ENCODE peak calls at places on chromosomes 3 and 15, in six cellular contexts. A is body of pancreas, D is tibial nerve, Y is A549, M is HepG2, I is transverse colon. P is an unnamed sample.
A peak's percentile ranks its signal among the peaks of the same experiment; 100 is the strongest.

GRCh38 chr3:55795736-55796135 is 308.6 kb upstream of the WNT5A start:
- DNase-seq in A (no peak), D (no peak), Y (no peak), M (peak; percentile 22), I (no peak), P (no peak)

GRCh38 chr3:13452490-13453335 is 27.4 kb upstream of the HDAC11 start:
- DNase-seq in A (peak; percentile 61), D (no peak), Y (peak; percentile 55), M (peak; percentile 63), I (peak; percentile 24), P (peak; percentile 33)

GRCh38 chr3:8212794-8213193 is 288.8 kb upstream of the LMCD1 start:
- DNase-seq in A (no peak), D (no peak), Y (no peak), M (no peak), I (no peak), P (no peak)

GRCh38 chr3:134392336-134392983 is 18.2 kb upstream of the AMOTL2 start:
- DNase-seq in A (no peak), D (no peak), Y (no peak), M (no peak), I (no peak), P (no peak)

GRCh38 chr15:77186518-77187095 is 115.7 kb upstream of the TSPAN3 start:
- DNase-seq in A (no peak), D (no peak), Y (no peak), M (no peak), I (no peak), P (no peak)

GRCh38 chr3:188832961-188833615 is 338.7 kb upstream of the TPRG1 start:
- DNase-seq in A (no peak), D (no peak), Y (no peak), M (no peak), I (no peak), P (no peak)

GRCh38 chr15:70830615-70831014 is 23.3 kb downstream of the LARP6 start:
- DNase-seq in A (peak; percentile 69), D (no peak), Y (no peak), M (no peak), I (no peak), P (no peak)

GRCh38 chr3:113697192-113698090 is 999 bp upstream of the USF3 start:
- DNase-seq in A (peak; percentile 54), D (no peak), Y (peak; percentile 36), M (peak; percentile 7), I (peak; percentile 33), P (no peak)

GRCh38 chr3:154304116-154304786 is 20.0 kb downstream of the DHX36 start:
- DNase-seq in A (no peak), D (no peak), Y (no peak), M (no peak), I (no peak), P (no peak)

GRCh38 chr3:133254151-133254550 is 145.7 kb upstream of the BFSP2 start:
- DNase-seq in A (no peak), D (no peak), Y (no peak), M (no peak), I (no peak), P (no peak)

GRCh38 chr3:108030915-108031425 is 59.9 kb downstream of the CD47 start:
- DNase-seq in A (no peak), D (no peak), Y (no peak), M (no peak), I (no peak), P (no peak)

GRCh38 chr3:121894191-121894990 is at the start of gene SLC15A2:
- DNase-seq in A (peak; percentile 60), D (no peak), Y (no peak), M (no peak), I (no peak), P (no peak)

GRCh38 chr15:98304366-98304765 is 343.9 kb downstream of the ARRDC4 start:
- DNase-seq in A (no peak), D (no peak), Y (no peak), M (no peak), I (no peak), P (no peak)

GRCh38 chr3:64539451-64540196 is 148.2 kb downstream of the ADAMTS9 start:
- DNase-seq in A (peak; percentile 46), D (no peak), Y (no peak), M (no peak), I (peak; percentile 52), P (no peak)

GRCh38 chr3:4350789-4351163 is 47.6 kb downstream of the SETMAR start:
- DNase-seq in A (peak; percentile 67), D (no peak), Y (peak; percentile 76), M (peak; percentile 53), I (peak; percentile 16), P (peak; percentile 25)

GRCh38 chr15:68793776-68794175 is 26.9 kb downstream of the ANP32A start:
- DNase-seq in A (no peak), D (no peak), Y (no peak), M (no peak), I (no peak), P (no peak)

GRCh38 chr15:90552929-90553211 is 23.1 kb downstream of the CRTC3 start:
- DNase-seq in A (no peak), D (no peak), Y (no peak), M (no peak), I (no peak), P (no peak)

GRCh38 chr15:68447209-68447608 is 15.2 kb upstream of the ITGA11 start:
- DNase-seq in A (no peak), D (no peak), Y (no peak), M (no peak), I (no peak), P (no peak)

GRCh38 chr15:64111679-64112050 is 15.9 kb downstream of the SNX1 start:
- DNase-seq in A (no peak), D (no peak), Y (no peak), M (peak; percentile 42), I (no peak), P (no peak)

GRCh38 chr3:86948840-86949239 is 42.1 kb downstream of the VGLL3 start:
- DNase-seq in A (no peak), D (no peak), Y (no peak), M (no peak), I (no peak), P (no peak)

GRCh38 chr15:81033508-81033907 is 32.8 kb downstream of the TLNRD1 start:
- DNase-seq in A (no peak), D (no peak), Y (no peak), M (no peak), I (no peak), P (no peak)

DNA sequence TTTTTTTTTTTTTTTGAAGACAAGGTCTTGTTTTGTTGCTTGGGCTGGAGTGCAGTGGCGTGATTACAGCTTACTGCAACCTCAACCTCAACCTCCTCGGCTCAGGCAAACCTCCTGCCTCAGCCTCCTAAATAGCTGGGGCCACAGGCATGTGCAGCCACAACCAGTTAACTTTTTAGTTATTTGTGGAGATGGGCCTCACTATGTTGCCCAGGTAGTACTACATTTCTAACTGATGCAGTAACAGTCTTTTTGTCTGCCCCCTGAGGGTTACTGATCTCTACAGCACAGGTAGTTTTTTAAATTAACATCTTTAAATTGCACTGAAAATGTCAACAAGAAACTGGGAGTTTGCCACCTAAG is 3.4 kb upstream of the LMLN start:
- DNase-seq in A (no peak), D (no peak), Y (no peak), M (no peak), I (no peak), P (no peak)
- TF ChIP-seq POLR2A in A (no peak), D (no peak), Y (no peak), M (no peak), I (no peak), P (no peak)

GRCh38 chr3:39414421-39414907 is 7.9 kb downstream of the RPSA start:
- DNase-seq in A (peak; percentile 39), D (no peak), Y (no peak), M (no peak), I (peak; percentile 57), P (no peak)

GRCh38 chr3:39419697-39420293 is 13.3 kb downstream of the RPSA start:
- DNase-seq in A (no peak), D (no peak), Y (no peak), M (no peak), I (no peak), P (no peak)

GRCh38 chr3:39413691-39414420 is 7.3 kb downstream of the RPSA start:
- DNase-seq in A (no peak), D (no peak), Y (no peak), M (no peak), I (no peak), P (no peak)

GRCh38 chr3:39412668-39413260 is 6.2 kb downstream of the RPSA start:
- DNase-seq in A (no peak), D (no peak), Y (no peak), M (no peak), I (no peak), P (no peak)

DNA sequence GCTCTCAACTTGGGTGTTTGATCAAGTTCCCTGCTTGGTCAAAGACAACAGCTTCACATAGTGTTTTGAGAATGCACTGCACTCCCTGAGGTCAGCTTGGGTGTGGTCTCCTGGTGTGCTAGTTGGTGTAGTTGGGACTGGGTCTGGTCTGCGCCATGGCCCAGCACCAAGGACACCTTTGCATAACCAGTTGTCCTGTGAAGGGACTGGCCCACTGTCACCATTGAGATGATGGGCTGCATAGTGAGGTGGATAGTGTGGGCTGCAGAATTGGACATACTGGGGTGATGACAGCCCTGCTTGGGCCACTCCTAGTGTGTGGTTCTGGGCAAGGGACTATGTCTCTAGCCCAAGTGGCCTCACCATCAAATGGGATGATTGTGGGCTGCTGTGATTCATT is 9.5 kb downstream of the RPSA start:
- DNase-seq in A (no peak), D (no peak), Y (no peak), M (no peak), I (no peak), P (no peak)
- TF ChIP-seq POLR2A in A (no peak), D (no peak), Y (peak; percentile 5), M (peak; percentile 48), I (no peak), P (no peak)

GRCh38 chr3:9793161-9793781 is 389 bp downstream of the ARPC4 start:
- DNase-seq in A (peak; percentile 23), D (no peak), Y (no peak), M (peak; percentile 28), I (peak; percentile 57), P (no peak)

GRCh38 chr3:9791790-9792404 is 376 bp downstream of the TADA3 start:
- DNase-seq in A (no peak), D (no peak), Y (no peak), M (no peak), I (no peak), P (no peak)

GRCh38 chr3:9794400-9794799 is 1.5 kb downstream of the ARPC4 start:
- DNase-seq in A (no peak), D (no peak), Y (no peak), M (no peak), I (no peak), P (no peak)

GRCh38 chr3:9792405-9793160 is at the start of the genes ARPC4 and TADA3:
- DNase-seq in A (peak; percentile 93), D (peak; percentile 88), Y (peak; percentile 94), M (peak; percentile 90), I (peak; percentile 94), P (peak; percentile 86)

GRCh38 chr3:9791127-9791526 is 1.1 kb downstream of the TADA3 start:
- DNase-seq in A (no peak), D (no peak), Y (no peak), M (no peak), I (no peak), P (no peak)
- TF ChIP-seq POLR2A in A (no peak), D (no peak), Y (no peak), M (no peak), I (no peak), P (no peak)

DNA sequence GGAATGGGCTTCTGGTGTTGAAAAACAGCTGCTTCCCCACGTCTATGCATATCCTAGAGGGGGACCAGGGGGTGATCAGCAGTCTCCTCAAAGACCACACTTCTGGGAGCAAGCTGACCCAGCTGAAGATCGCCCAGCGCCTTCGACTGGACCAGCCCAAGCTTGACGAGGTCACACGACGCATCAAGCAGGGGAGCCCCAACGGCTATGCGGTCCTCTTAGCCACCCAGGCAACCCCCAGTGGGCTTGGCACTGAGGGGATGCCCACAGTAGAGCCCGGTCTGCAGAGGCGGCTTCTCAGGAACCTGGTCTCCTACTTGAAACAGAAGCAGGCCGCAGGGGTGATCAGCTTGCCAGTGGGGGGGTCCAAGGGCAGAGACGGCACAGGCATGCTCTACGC is 2.5 kb downstream of the RBM15B start:
- DNase-seq in A (no peak), D (no peak), Y (no peak), M (no peak), I (no peak), P (no peak)
- TF ChIP-seq POLR2A in A (no peak), D (no peak), Y (no peak), M (no peak), I (no peak), P (no peak)

P was measured in H54.